ENCODE peak calls at places on chromosomes 2 and 18, in eight cellular contexts. V, L, E, R, M, G, K and D are unnamed samples.

GRCh38 chr18:4636957-4637356 is 181.8 kb upstream of the DLGAP1 start:
- DNase-seq in V (no peak), L (no peak), E (peak; percentile 99), R (peak; percentile 34), M (no peak), G (no peak), K (no peak), D (no peak)

GRCh38 chr2:54073796-54074195 is 41.6 kb upstream of the ACYP2 start:
- DNase-seq in V (no peak), L (no peak), E (no peak), R (no peak), M (no peak), G (peak; percentile 32), K (no peak), D (no peak)

GRCh38 chr2:11899264-11899818 is 152.9 kb downstream of the LPIN1 start:
- DNase-seq in V (no peak), L (peak; percentile 80), E (no peak), R (no peak), M (peak; percentile 59), G (peak; percentile 64), K (no peak), D (no peak)

GRCh38 chr2:84865181-84865783 is 15.6 kb downstream of the TRABD2A start:
- DNase-seq in V (peak; percentile 23), L (no peak), E (peak; percentile 22), R (no peak), M (no peak), G (peak; percentile 64), K (no peak), D (no peak)

GRCh38 chr2:12318427-12319057 is 398.2 kb upstream of the TRIB2 start:
- DNase-seq in V (no peak), L (peak; percentile 62), E (no peak), R (no peak), M (peak; percentile 80), G (peak; percentile 26), K (no peak), D (no peak)

GRCh38 chr2:49044680-49045079 is 109.6 kb downstream of the FSHR start:
- DNase-seq in V (no peak), L (no peak), E (no peak), R (no peak), M (no peak), G (no peak), K (no peak), D (no peak)

GRCh38 chr2:134838143-134838620 is at the start of gene ACMSD:
- DNase-seq in V (no peak), L (no peak), E (no peak), R (no peak), M (no peak), G (no peak), K (no peak), D (no peak)

GRCh38 chr18:33826151-33826550 is 248.1 kb downstream of the ASXL3 start:
- DNase-seq in V (no peak), L (no peak), E (peak; percentile 79), R (no peak), M (no peak), G (no peak), K (no peak), D (no peak)

GRCh38 chr2:107775791-107776190 is 50.9 kb upstream of the RGPD4 start:
- DNase-seq in V (no peak), L (no peak), E (peak; percentile 48), R (no peak), M (no peak), G (no peak), K (no peak), D (no peak)

GRCh38 chr2:150182564-150183249 is 304.8 kb downstream of the RND3 start:
- DNase-seq in V (no peak), L (no peak), E (peak; percentile 60), R (no peak), M (no peak), G (no peak), K (no peak), D (no peak)

GRCh38 chr18:48842259-48843061 is 108.3 kb downstream of the SMAD7 start:
- DNase-seq in V (peak; percentile 73), L (no peak), E (no peak), R (no peak), M (no peak), G (no peak), K (peak; percentile 29), D (peak; percentile 30)